ENCODE peak calls at places on chromosomes 4 and X, in six cellular contexts. One of them, this sample, is unnamed.

GRCh38 chrX:47091149-47091775 is 13.0 kb downstream of the RGN start:
- DNase-seq in HEK293T: no peak
- DNase-seq in mesendoderm: no peak
- DNase-seq in amygdala: no peak
- DNase-seq in T-helper 22 cell: no peak
- DNase-seq in fibroblast of the aortic adventitia: peak; percentile 16
- DNase-seq in this sample: no peak

GRCh38 chrX:106615041-106615440 is 3.3 kb downstream of the RADX start:
- DNase-seq in HEK293T: peak; percentile 14
- DNase-seq in mesendoderm: no peak
- DNase-seq in amygdala: no peak
- DNase-seq in T-helper 22 cell: no peak
- DNase-seq in fibroblast of the aortic adventitia: no peak
- DNase-seq in this sample: no peak

GRCh38 chr4:169968999-169969398 is 57.2 kb downstream of the MFAP3L start:
- DNase-seq in HEK293T: no peak
- DNase-seq in mesendoderm: no peak
- DNase-seq in amygdala: no peak
- DNase-seq in T-helper 22 cell: no peak
- DNase-seq in fibroblast of the aortic adventitia: peak; percentile 69
- DNase-seq in this sample: no peak

GRCh38 chrX:121102101-121102500 is 54.7 kb downstream of the GLUD2 start:
- DNase-seq in HEK293T: no peak
- DNase-seq in mesendoderm: no peak
- DNase-seq in amygdala: no peak
- DNase-seq in T-helper 22 cell: no peak
- DNase-seq in fibroblast of the aortic adventitia: no peak
- DNase-seq in this sample: no peak

GRCh38 chrX:5876984-5877655 is 351.5 kb downstream of the NLGN4X start:
- DNase-seq in HEK293T: peak; percentile 21
- DNase-seq in mesendoderm: peak; percentile 47
- DNase-seq in amygdala: no peak
- DNase-seq in T-helper 22 cell: no peak
- DNase-seq in fibroblast of the aortic adventitia: no peak
- DNase-seq in this sample: no peak

GRCh38 chr4:109211671-109212070 is 90.8 kb downstream of the COL25A1 start:
- DNase-seq in HEK293T: no peak
- DNase-seq in mesendoderm: no peak
- DNase-seq in amygdala: no peak
- DNase-seq in T-helper 22 cell: no peak
- DNase-seq in fibroblast of the aortic adventitia: peak; percentile 2
- DNase-seq in this sample: no peak

GRCh38 chr4:113982181-113982580 is 2.7 kb upstream of the ARSJ start:
- DNase-seq in HEK293T: no peak
- DNase-seq in mesendoderm: no peak
- DNase-seq in amygdala: no peak
- DNase-seq in T-helper 22 cell: no peak
- DNase-seq in fibroblast of the aortic adventitia: no peak
- DNase-seq in this sample: no peak

GRCh38 chr4:166657261-166657660 is 577.0 kb downstream of the SPOCK3 start:
- DNase-seq in HEK293T: no peak
- DNase-seq in mesendoderm: no peak
- DNase-seq in amygdala: no peak
- DNase-seq in T-helper 22 cell: no peak
- DNase-seq in fibroblast of the aortic adventitia: peak; percentile 41
- DNase-seq in this sample: no peak

GRCh38 chrX:106263817-106264216 is 95.7 kb downstream of the PWWP3B start:
- DNase-seq in HEK293T: no peak
- DNase-seq in mesendoderm: no peak
- DNase-seq in amygdala: no peak
- DNase-seq in T-helper 22 cell: no peak
- DNase-seq in fibroblast of the aortic adventitia: no peak
- DNase-seq in this sample: no peak

GRCh38 chr4:88938138-88938537 is 118.8 kb downstream of the FAM13A start:
- DNase-seq in HEK293T: no peak
- DNase-seq in mesendoderm: peak; percentile 53
- DNase-seq in amygdala: no peak
- DNase-seq in T-helper 22 cell: no peak
- DNase-seq in fibroblast of the aortic adventitia: peak; percentile 94
- DNase-seq in this sample: no peak

GRCh38 chrX:112642349-112642748 is 37.4 kb downstream of the LHFPL1 start:
- DNase-seq in HEK293T: peak; percentile 75
- DNase-seq in mesendoderm: peak; percentile 72
- DNase-seq in amygdala: peak; percentile 1
- DNase-seq in T-helper 22 cell: no peak
- DNase-seq in fibroblast of the aortic adventitia: peak; percentile 72
- DNase-seq in this sample: peak; percentile 42

GRCh38 chr4:159766241-159766640 is 663.4 kb downstream of the RAPGEF2 start:
- DNase-seq in HEK293T: no peak
- DNase-seq in mesendoderm: no peak
- DNase-seq in amygdala: no peak
- DNase-seq in T-helper 22 cell: no peak
- DNase-seq in fibroblast of the aortic adventitia: no peak
- DNase-seq in this sample: no peak

GRCh38 chrX:133305348-133305747 is 87.2 kb upstream of the TFDP3 start:
- DNase-seq in HEK293T: no peak
- DNase-seq in mesendoderm: no peak
- DNase-seq in amygdala: no peak
- DNase-seq in T-helper 22 cell: no peak
- DNase-seq in fibroblast of the aortic adventitia: no peak
- DNase-seq in this sample: no peak

GRCh38 chr4:86670298-86670697 is 76.2 kb downstream of the PTPN13 start:
- DNase-seq in HEK293T: no peak
- DNase-seq in mesendoderm: peak; percentile 19
- DNase-seq in amygdala: no peak
- DNase-seq in T-helper 22 cell: no peak
- DNase-seq in fibroblast of the aortic adventitia: no peak
- DNase-seq in this sample: no peak

GRCh38 chr4:121633642-121634041 is 63.1 kb downstream of the ANXA5 start:
- DNase-seq in HEK293T: no peak
- DNase-seq in mesendoderm: peak; percentile 5
- DNase-seq in amygdala: no peak
- DNase-seq in T-helper 22 cell: no peak
- DNase-seq in fibroblast of the aortic adventitia: no peak
- DNase-seq in this sample: no peak

GRCh38 chrX:153981771-153982533 is 9.4 kb downstream of the TMEM187 start:
- DNase-seq in HEK293T: no peak
- DNase-seq in mesendoderm: no peak
- DNase-seq in amygdala: peak; percentile 9
- DNase-seq in T-helper 22 cell: peak; percentile 60
- DNase-seq in fibroblast of the aortic adventitia: no peak
- DNase-seq in this sample: peak; percentile 56

GRCh38 chrX:11579856-11580595 is 85.7 kb downstream of the ARHGAP6 start:
- DNase-seq in HEK293T: no peak
- DNase-seq in mesendoderm: no peak
- DNase-seq in amygdala: no peak
- DNase-seq in T-helper 22 cell: no peak
- DNase-seq in fibroblast of the aortic adventitia: peak; percentile 17
- DNase-seq in this sample: no peak

GRCh38 chrX:74865725-74866124 is 59.5 kb downstream of the NEXMIF start:
- DNase-seq in HEK293T: no peak
- DNase-seq in mesendoderm: no peak
- DNase-seq in amygdala: no peak
- DNase-seq in T-helper 22 cell: no peak
- DNase-seq in fibroblast of the aortic adventitia: no peak
- DNase-seq in this sample: no peak

GRCh38 chrX:150983526-150984163 is 510 bp downstream of the HMGB3 start:
- DNase-seq in HEK293T: no peak
- DNase-seq in mesendoderm: no peak
- DNase-seq in amygdala: no peak
- DNase-seq in T-helper 22 cell: no peak
- DNase-seq in fibroblast of the aortic adventitia: no peak
- DNase-seq in this sample: no peak

GRCh38 chr4:177265729-177266128 is 43.9 kb upstream of the NEIL3 start:
- DNase-seq in HEK293T: no peak
- DNase-seq in mesendoderm: no peak
- DNase-seq in amygdala: no peak
- DNase-seq in T-helper 22 cell: no peak
- DNase-seq in fibroblast of the aortic adventitia: no peak
- DNase-seq in this sample: no peak

GRCh38 chr4:14184265-14184664 is 556.7 kb upstream of the BOD1L1 start:
- DNase-seq in HEK293T: no peak
- DNase-seq in mesendoderm: peak; percentile 25
- DNase-seq in amygdala: no peak
- DNase-seq in T-helper 22 cell: no peak
- DNase-seq in fibroblast of the aortic adventitia: peak; percentile 73
- DNase-seq in this sample: no peak

GRCh38 chr4:3801521-3801920 is 35.3 kb downstream of the ADRA2C start:
- DNase-seq in HEK293T: no peak
- DNase-seq in mesendoderm: no peak
- DNase-seq in amygdala: no peak
- DNase-seq in T-helper 22 cell: no peak
- DNase-seq in fibroblast of the aortic adventitia: no peak
- DNase-seq in this sample: no peak

GRCh38 chr4:186881521-186882220 is 158.0 kb upstream of the FAT1 start:
- DNase-seq in HEK293T: no peak
- DNase-seq in mesendoderm: no peak
- DNase-seq in amygdala: no peak
- DNase-seq in T-helper 22 cell: no peak
- DNase-seq in fibroblast of the aortic adventitia: no peak
- DNase-seq in this sample: no peak

GRCh38 chr4:39655206-39655605 is 16.5 kb upstream of the SMIM14 start:
- DNase-seq in HEK293T: no peak
- DNase-seq in mesendoderm: no peak
- DNase-seq in amygdala: no peak
- DNase-seq in T-helper 22 cell: no peak
- DNase-seq in fibroblast of the aortic adventitia: peak; percentile 43
- DNase-seq in this sample: no peak

GRCh38 chr4:128241425-128241913 is 46.1 kb downstream of the PGRMC2 start:
- DNase-seq in HEK293T: no peak
- DNase-seq in mesendoderm: peak; percentile 57
- DNase-seq in amygdala: no peak
- DNase-seq in T-helper 22 cell: no peak
- DNase-seq in fibroblast of the aortic adventitia: peak; percentile 97
- DNase-seq in this sample: peak; percentile 25

GRCh38 chr4:145851516-145852201 is 87.0 kb downstream of the ZNF827 start:
- DNase-seq in HEK293T: no peak
- DNase-seq in mesendoderm: no peak
- DNase-seq in amygdala: no peak
- DNase-seq in T-helper 22 cell: no peak
- DNase-seq in fibroblast of the aortic adventitia: no peak
- DNase-seq in this sample: no peak

This sample was measured in mucosa of gallbladder.